ENCODE peak calls at places on chromosomes 12 and 14, in ten cellular contexts. M is lower lobe of right lung, E is tibial artery, T is Caco-2, H is cardiac muscle cell, V is breast epithelium, Y is neuronal stem cell, F is K562, K is GM12878, P is AG04450. Z is an unnamed sample. For H3K27me3, the result is how much of the 10 kb centered on the place peaks cover.

GRCh38 chr12:64608901-64609542 is 1.3 kb upstream of the RASSF3 start:
- DNase-seq in M (no peak), E (no peak), T (peak), H (peak), V (no peak), Y (no peak), F (peak), K (peak), P (no peak), Z (peak)

GRCh38 chr14:61753631-61754030 is 8.6 kb upstream of the SNAPC1 start:
- DNase-seq in M (no peak), E (no peak), T (no peak), H (peak), V (no peak), Y (no peak), F (no peak), K (no peak), P (no peak), Z (no peak)

GRCh38 chr14:88792572-88793258 is at the start of gene EML5:
- DNase-seq in M (peak), E (peak), T (peak), H (peak), V (peak), Y (peak), F (peak), K (no peak), P (peak), Z (peak)

GRCh38 chr12:116233669-116234068 is 43.8 kb downstream of the MED13L start:
- DNase-seq in M (no peak), E (no peak), T (no peak), H (no peak), V (no peak), Y (no peak), F (no peak), K (no peak), P (no peak), Z (no peak)

GRCh38 chr12:103128862-103129501 is 171.5 kb downstream of the ASCL1 start:
- DNase-seq in M (no peak), E (no peak), T (no peak), H (no peak), V (no peak), Y (no peak), F (no peak), K (no peak), P (no peak), Z (peak)

GRCh38 chr14:23349156-23349845 is 3.4 kb downstream of the SLC22A17 start:
- DNase-seq in M (no peak), E (no peak), T (no peak), H (no peak), V (no peak), Y (no peak), F (no peak), K (no peak), P (no peak), Z (no peak)

GRCh38 chr14:44316647-44317432 is 190.2 kb downstream of the FSCB start:
- DNase-seq in M (no peak), E (no peak), T (peak), H (peak), V (no peak), Y (no peak), F (peak), K (no peak), P (peak), Z (peak)

GRCh38 chr12:93060071-93060665 is 131.1 kb upstream of the EEA1 start:
- DNase-seq in M (no peak), E (no peak), T (no peak), H (no peak), V (no peak), Y (no peak), F (no peak), K (peak), P (no peak), Z (no peak)

GRCh38 chr12:102916252-102917025 is 605 bp downstream of the PAH start:
- DNase-seq in M (no peak), E (no peak), T (no peak), H (no peak), V (no peak), Y (no peak), F (no peak), K (no peak), P (no peak), Z (no peak)

GRCh38 chr14:98705826-98706225 is 566.2 kb downstream of the BCL11B start:
- DNase-seq in M (no peak), E (no peak), T (no peak), H (no peak), V (no peak), Y (no peak), F (no peak), K (no peak), P (no peak), Z (no peak)

DNA sequence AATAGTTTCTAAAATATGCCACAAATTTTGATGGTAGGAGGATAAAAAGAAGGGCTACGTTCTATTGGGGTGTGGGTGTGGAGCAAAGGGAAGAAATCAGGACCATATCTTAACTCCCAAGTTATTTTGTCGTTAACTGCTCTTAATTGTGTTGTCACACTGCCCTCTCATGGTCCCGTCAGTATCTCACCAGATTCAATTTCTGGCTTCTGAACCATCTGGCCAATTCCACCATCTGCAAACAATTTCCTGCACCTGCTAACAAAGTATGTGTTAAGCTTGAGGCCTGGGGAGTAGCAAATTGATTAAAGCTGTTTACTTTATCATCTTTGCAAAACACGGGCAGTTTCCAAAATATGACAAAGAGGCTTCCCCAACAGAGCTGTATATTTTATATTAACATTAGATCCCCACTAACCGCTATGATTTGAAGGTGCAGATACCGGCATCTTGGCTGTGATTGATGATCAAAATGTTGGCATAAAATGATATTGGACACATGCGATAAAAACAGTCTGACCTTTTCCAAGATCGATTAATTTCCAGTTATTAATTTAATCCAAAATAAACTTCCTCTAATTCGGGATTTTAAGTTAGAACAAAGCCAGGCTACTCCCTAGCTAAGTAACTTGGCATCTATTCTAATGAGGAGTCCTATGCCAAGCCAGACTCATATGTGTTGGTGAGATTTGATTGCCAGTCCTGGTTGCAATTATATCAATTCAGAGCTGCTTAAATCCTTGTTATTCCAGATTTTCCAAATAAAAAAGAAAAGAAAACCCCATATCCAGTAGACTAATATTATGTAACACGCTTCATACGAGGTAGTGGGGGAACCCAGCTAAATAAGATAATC is 6.9 kb upstream of the DNM1L start:
- DNase-seq in M (no peak), E (peak), T (peak), H (peak), V (no peak), Y (peak), F (peak), K (no peak), P (peak), Z (peak)
- H3K27me3 ChIP-seq in M (under half), E (under half), T (under half), H (under half), V (under half), Y (under half), F (under half), K (under half), P (under half), Z (under half)

GRCh38 chr12:120406080-120406479 is 31.8 kb upstream of the COX6A1 start:
- DNase-seq in M (no peak), E (no peak), T (no peak), H (no peak), V (no peak), Y (no peak), F (no peak), K (no peak), P (no peak), Z (no peak)

GRCh38 chr12:120397827-120398563 is 29.0 kb upstream of the MSI1 start:
- DNase-seq in M (no peak), E (no peak), T (no peak), H (no peak), V (no peak), Y (peak), F (no peak), K (no peak), P (no peak), Z (no peak)

GRCh38 chr12:120404271-120404670 is 33.6 kb upstream of the COX6A1 start:
- DNase-seq in M (no peak), E (no peak), T (no peak), H (no peak), V (no peak), Y (no peak), F (peak), K (no peak), P (no peak), Z (no peak)

GRCh38 chr12:120399531-120399930 is 30.6 kb upstream of the MSI1 start:
- DNase-seq in M (no peak), E (no peak), T (no peak), H (peak), V (no peak), Y (no peak), F (no peak), K (peak), P (peak), Z (no peak)

GRCh38 chr12:120402217-120402616 is 33.3 kb upstream of the MSI1 start:
- DNase-seq in M (no peak), E (no peak), T (no peak), H (no peak), V (no peak), Y (no peak), F (no peak), K (no peak), P (no peak), Z (no peak)
- H3K27me3 ChIP-seq in M (under half), E (under half), T (under half), H (under half), V (under half), Y (under half), F (under half), K (under half), P (under half), Z (under half)

GRCh38 chr14:101695659-101696058 is 65.8 kb upstream of the PPP2R5C start:
- DNase-seq in M (no peak), E (no peak), T (no peak), H (no peak), V (no peak), Y (no peak), F (no peak), K (no peak), P (no peak), Z (no peak)
- H3K27me3 ChIP-seq in M (under half), E (under half), T (under half), H (under half), V (under half), Y (under half), F (under half), K (under half), P (under half), Z (under half)

DNA sequence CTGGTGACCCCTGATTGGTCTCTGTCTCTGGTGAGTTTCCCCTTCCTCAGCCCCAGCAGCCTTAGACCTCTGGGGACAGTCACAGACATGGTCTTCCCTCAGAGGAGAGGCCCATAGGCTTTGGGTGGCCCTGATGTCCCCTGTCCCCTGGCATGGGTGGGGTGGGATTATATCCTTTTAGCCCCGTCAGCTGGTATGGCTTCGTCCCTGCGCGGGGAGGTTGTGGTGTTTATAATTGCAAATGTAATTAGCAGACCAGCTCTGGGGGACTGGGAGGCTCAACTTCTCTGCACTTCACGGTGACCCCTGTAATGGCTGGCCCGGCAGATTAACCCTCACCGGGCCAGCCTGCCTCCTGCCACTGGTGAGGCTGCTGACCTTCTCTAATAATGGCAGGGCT is 5.1 kb downstream of the ESRRB start:
- DNase-seq in M (no peak), E (no peak), T (no peak), H (no peak), V (no peak), Y (no peak), F (no peak), K (no peak), P (no peak), Z (no peak)
- H3K27me3 ChIP-seq in M (half or more), E (half or more), T (under half), H (half or more), V (under half), Y (half or more), F (under half), K (under half), P (half or more), Z (under half)

GRCh38 chr14:96040836-96041371 is 1.7 kb downstream of the C14orf132 start:
- DNase-seq in M (no peak), E (no peak), T (no peak), H (no peak), V (no peak), Y (no peak), F (no peak), K (no peak), P (no peak), Z (no peak)

GRCh38 chr14:96037891-96038557 is 1.1 kb upstream of the C14orf132 start:
- DNase-seq in M (peak), E (peak), T (no peak), H (peak), V (no peak), Y (no peak), F (no peak), K (no peak), P (no peak), Z (no peak)

GRCh38 chr14:96038558-96038919 is 623 bp upstream of the C14orf132 start:
- DNase-seq in M (no peak), E (no peak), T (no peak), H (no peak), V (no peak), Y (no peak), F (no peak), K (no peak), P (no peak), Z (no peak)

GRCh38 chr14:96039633-96040311 is 610 bp downstream of the C14orf132 start:
- DNase-seq in M (peak), E (no peak), T (no peak), H (peak), V (no peak), Y (peak), F (peak), K (no peak), P (no peak), Z (no peak)

DNA sequence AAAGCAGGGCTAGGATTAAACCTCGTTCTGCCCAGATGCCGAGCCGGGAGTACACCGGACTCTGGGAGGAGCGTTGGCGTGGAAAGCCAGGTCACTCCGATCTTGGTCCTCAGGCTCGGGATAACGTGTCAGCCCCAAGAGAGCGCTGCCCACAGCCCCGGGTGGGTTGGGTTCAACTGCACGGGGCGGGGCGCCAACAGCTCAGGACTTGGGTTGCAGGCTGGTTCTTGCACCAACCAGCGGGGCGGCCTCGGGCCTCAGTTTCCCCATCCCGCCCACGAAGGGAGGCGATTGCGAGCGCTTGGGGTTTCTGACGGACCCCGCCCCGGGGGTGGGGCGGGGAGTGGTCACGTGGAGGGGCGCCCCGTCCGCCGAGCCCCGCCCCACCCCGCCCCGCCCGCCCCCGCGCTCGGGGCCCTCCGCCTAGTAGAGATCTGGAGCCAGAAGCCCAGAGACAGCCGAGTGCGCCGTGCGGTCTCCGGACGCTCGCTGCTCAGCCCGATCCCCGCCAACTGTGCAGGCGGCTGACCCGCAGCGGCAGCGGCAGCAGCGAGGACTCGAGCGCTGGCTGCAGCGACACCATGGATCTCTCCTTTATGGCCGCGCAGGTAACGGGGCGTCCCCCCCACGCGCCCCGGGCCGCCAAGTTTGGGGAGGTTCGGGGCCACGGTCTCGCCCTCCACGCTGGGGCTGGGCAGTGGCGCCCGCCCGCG is at the start of gene C14orf132:
- DNase-seq in M (peak), E (peak), T (peak), H (peak), V (no peak), Y (no peak), F (peak), K (no peak), P (no peak), Z (peak)
- H3K27me3 ChIP-seq in M (under half), E (under half), T (under half), H (under half), V (under half), Y (under half), F (under half), K (under half), P (under half), Z (under half)

DNA sequence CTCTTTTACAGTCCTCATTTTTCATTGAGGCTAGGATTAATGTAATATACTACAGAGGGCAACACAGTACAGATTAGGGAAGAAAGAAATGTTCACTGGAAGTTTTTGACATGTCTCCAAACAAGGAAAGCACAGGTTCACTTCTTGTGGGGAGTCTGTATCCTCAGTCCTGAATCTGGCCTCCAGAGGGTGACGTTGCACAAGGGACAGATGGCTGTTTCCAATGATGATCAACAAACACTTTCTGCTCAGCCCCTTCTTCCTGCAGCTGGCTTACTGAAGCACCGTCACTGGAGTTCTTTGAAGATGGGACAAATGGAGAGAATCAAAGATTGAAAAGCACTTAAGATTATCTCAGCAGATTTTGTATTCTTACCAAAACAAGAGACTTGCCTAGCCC is 123.3 kb upstream of the OR4E1 start:
- DNase-seq in M (no peak), E (no peak), T (no peak), H (peak), V (no peak), Y (no peak), F (no peak), K (no peak), P (no peak), Z (no peak)
- H3K27me3 ChIP-seq in M (under half), E (under half), T (under half), H (under half), V (under half), Y (under half), F (under half), K (under half), P (under half), Z (under half)

GRCh38 chr12:46483572-46484395 is 111.2 kb upstream of the SLC38A2 start:
- DNase-seq in M (no peak), E (no peak), T (no peak), H (peak), V (no peak), Y (no peak), F (no peak), K (no peak), P (no peak), Z (no peak)

GRCh38 chr12:46485853-46486252 is 113.3 kb upstream of the SLC38A2 start:
- DNase-seq in M (no peak), E (no peak), T (no peak), H (no peak), V (no peak), Y (no peak), F (no peak), K (no peak), P (no peak), Z (no peak)

GRCh38 chr12:46484396-46485061 is 112.0 kb upstream of the SLC38A2 start:
- DNase-seq in M (no peak), E (no peak), T (no peak), H (no peak), V (no peak), Y (no peak), F (no peak), K (no peak), P (no peak), Z (no peak)

GRCh38 chr12:46487567-46488131 is 115.1 kb upstream of the SLC38A2 start:
- DNase-seq in M (no peak), E (no peak), T (no peak), H (no peak), V (no peak), Y (no peak), F (no peak), K (no peak), P (no peak), Z (no peak)

DNA sequence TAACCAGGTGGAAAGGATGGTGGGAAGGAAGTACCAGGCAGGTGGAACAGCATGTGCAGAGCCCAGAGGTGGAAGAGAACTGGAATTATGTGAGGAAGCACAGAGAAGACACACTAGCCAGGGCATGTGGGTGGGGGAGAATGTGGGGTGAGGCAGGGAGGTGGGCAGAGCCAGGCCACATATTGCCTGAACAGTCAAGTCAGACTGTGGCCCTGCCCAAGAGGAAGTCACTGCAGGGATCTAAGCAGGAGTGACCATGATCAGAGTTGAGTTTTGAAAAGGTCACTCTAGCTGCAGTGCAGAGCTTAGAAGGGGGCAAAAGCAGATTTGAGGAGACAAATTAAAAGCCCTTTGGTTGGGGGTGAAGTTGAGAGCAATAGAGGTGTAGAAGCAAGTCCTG is 114.0 kb upstream of the SLC38A2 start:
- DNase-seq in M (no peak), E (no peak), T (no peak), H (no peak), V (no peak), Y (no peak), F (no peak), K (no peak), P (no peak), Z (no peak)
- H3K27me3 ChIP-seq in M (under half), E (under half), T (under half), H (under half), V (under half), Y (under half), F (under half), K (under half), P (under half), Z (under half)

Z was measured in small intestine.